ENCODE peak calls at places on chromosomes 16 and 17, in four cellular contexts. I is CD8-positive, alpha-beta memory T cell; C is heart right ventricle; R is stomach. W is an unnamed sample.

GRCh38 chr17:48074322-48075054 is 26.3 kb downstream of the NFE2L1 start:
- DNase-seq in R (peak; percentile 83), I (peak; percentile 65), C (peak; percentile 84), W (peak; percentile 80)

GRCh38 chr17:79887451-79887991 is 48.3 kb upstream of the CBX4 start:
- DNase-seq in R (no peak), I (no peak), C (no peak), W (no peak)

GRCh38 chr16:29839822-29840221 is 19.6 kb downstream of the MVP start:
- DNase-seq in R (no peak), I (no peak), C (no peak), W (peak; percentile 17)

GRCh38 chr17:386145-386876 is 33.7 kb upstream of the RPH3AL start:
- DNase-seq in R (peak; percentile 87), I (peak; percentile 48), C (peak; percentile 77), W (peak; percentile 48)

GRCh38 chr16:84220851-84221250 is 19.0 kb downstream of the KCNG4 start:
- DNase-seq in I (no peak), R (no peak), C (no peak), W (no peak)

GRCh38 chr17:1709971-1710806 is at the start of gene TLCD2:
- DNase-seq in R (peak; percentile 80), I (no peak), C (peak; percentile 74), W (no peak)

GRCh38 chr17:31745964-31746650 is 112.9 kb downstream of the COPRS start:
- DNase-seq in R (no peak), I (no peak), C (no peak), W (no peak)

GRCh38 chr17:61159415-61159814 is 240.2 kb upstream of the TBX2 start:
- DNase-seq in I (no peak), C (no peak), R (no peak), W (no peak)

GRCh38 chr17:45038771-45039634 is 12.4 kb downstream of the DCAKD start:
- DNase-seq in R (no peak), I (no peak), C (no peak), W (no peak)

GRCh38 chr16:86222541-86222940 is 287.8 kb upstream of the FOXF1 start:
- DNase-seq in R (peak; percentile 25), C (no peak), I (no peak), W (no peak)

GRCh38 chr16:89277641-89278341 is 60.3 kb downstream of the ZNF778 start:
- DNase-seq in I (no peak), R (no peak), C (no peak), W (no peak)

GRCh38 chr17:28982191-28982793 is 23.5 kb downstream of the SEZ6 start:
- DNase-seq in R (no peak), C (peak; percentile 43), I (peak; percentile 53), W (no peak)

GRCh38 chr17:32596666-32597065 is 109.9 kb downstream of the CDK5R1 start:
- DNase-seq in C (no peak), R (no peak), I (no peak), W (no peak)

GRCh38 chr17:66506641-66507040 is 204.2 kb downstream of the PRKCA start:
- DNase-seq in R (no peak), C (no peak), I (no peak), W (no peak)

GRCh38 chr17:12027658-12028057 is 7.0 kb downstream of the MAP2K4 start:
- DNase-seq in C (no peak), R (no peak), I (no peak), W (no peak)

GRCh38 chr17:34110315-34110714 is 144.8 kb upstream of the CCL2 start:
- DNase-seq in I (no peak), R (no peak), C (no peak), W (no peak)

GRCh38 chr17:4045477-4045876 is 81.2 kb upstream of the ATP2A3 start:
- DNase-seq in R (no peak), C (no peak), I (no peak), W (no peak)

GRCh38 chr16:29974291-29975133 is 844 bp downstream of the TAOK2 start:
- DNase-seq in R (no peak), I (no peak), C (peak; percentile 71), W (no peak)

GRCh38 chr16:67943619-67944503 is at the start of gene LCAT:
- DNase-seq in C (peak; percentile 62), I (no peak), R (peak; percentile 72), W (peak; percentile 49)

GRCh38 chr17:63477471-63478440 is 895 bp downstream of the ACE start:
- DNase-seq in C (no peak), I (no peak), R (no peak), W (no peak)

GRCh38 chr17:7830616-7831015 is 3.4 kb upstream of the KDM6B start:
- DNase-seq in C (no peak), I (no peak), R (no peak), W (no peak)

GRCh38 chr16:78551487-78552085 is 452.1 kb downstream of the WWOX start:
- DNase-seq in R (no peak), I (no peak), C (no peak), W (no peak)

GRCh38 chr16:9476744-9477143 is 385.3 kb downstream of the HAPSTR1 start:
- DNase-seq in C (no peak), I (no peak), R (no peak), W (no peak)

GRCh38 chr17:73801455-73802100 is 157.3 kb upstream of the SDK2 start:
- DNase-seq in R (no peak), I (no peak), C (no peak), W (no peak)

GRCh38 chr16:79554912-79555311 is 45.6 kb downstream of the MAF start:
- DNase-seq in C (no peak), R (no peak), I (no peak), W (no peak)

GRCh38 chr16:84308120-84308519 is 13.4 kb downstream of the WFDC1 start:
- DNase-seq in I (no peak), C (peak; percentile 34), R (peak; percentile 32), W (peak; percentile 16)

GRCh38 chr16:84648595-84649510 is 542 bp downstream of the KLHL36 start:
- DNase-seq in R (peak; percentile 68), I (peak; percentile 24), C (peak; percentile 52), W (no peak)

GRCh38 chr16:55324491-55325447 is 766 bp downstream of the IRX6 start:
- DNase-seq in I (no peak), R (no peak), C (peak; percentile 56), W (no peak)

GRCh38 chr17:70137451-70138230 is 31.7 kb upstream of the KCNJ2 start:
- DNase-seq in C (peak; percentile 57), I (no peak), R (no peak), W (peak; percentile 12)

GRCh38 chr17:32445075-32445427 is 741 bp downstream of the PSMD11 start:
- DNase-seq in C (peak; percentile 11), R (peak; percentile 28), I (peak; percentile 15), W (peak; percentile 53)

GRCh38 chr17:77435272-77436057 is 294.7 kb downstream of the SEC14L1 start:
- DNase-seq in R (no peak), C (no peak), I (no peak), W (no peak)

GRCh38 chr17:45976755-45977505 is 22.1 kb upstream of the STH start:
- DNase-seq in R (no peak), C (no peak), I (no peak), W (no peak)

GRCh38 chr17:9199474-9200196 is 178.3 kb downstream of the NTN1 start:
- DNase-seq in I (no peak), R (no peak), C (peak; percentile 47), W (no peak)

GRCh38 chr16:86033016-86033474 is 134.1 kb downstream of the IRF8 start:
- DNase-seq in R (no peak), I (no peak), C (no peak), W (peak; percentile 50)

GRCh38 chr16:83200005-83200779 is 573.4 kb downstream of the CDH13 start:
- DNase-seq in C (peak; percentile 5), I (no peak), R (no peak), W (peak; percentile 2)

GRCh38 chr17:79342376-79342775 is 267.8 kb downstream of the ENGASE start:
- DNase-seq in C (no peak), I (no peak), R (no peak), W (no peak)

GRCh38 chr17:7438050-7438614 is 1.2 kb upstream of the FGF11 start:
- DNase-seq in I (no peak), C (peak; percentile 74), R (peak; percentile 53), W (peak; percentile 41)

GRCh38 chr16:85661131-85662035 is 27.4 kb downstream of the GINS2 start:
- DNase-seq in C (no peak), R (no peak), I (no peak), W (no peak)

GRCh38 chr16:84446086-84446485 is 58.4 kb downstream of the MEAK7 start:
- DNase-seq in I (no peak), C (no peak), R (no peak), W (no peak)

GRCh38 chr16:64455275-64455674 is 666.6 kb downstream of the CDH11 start:
- DNase-seq in C (no peak), I (no peak), R (no peak), W (no peak)

DNA sequence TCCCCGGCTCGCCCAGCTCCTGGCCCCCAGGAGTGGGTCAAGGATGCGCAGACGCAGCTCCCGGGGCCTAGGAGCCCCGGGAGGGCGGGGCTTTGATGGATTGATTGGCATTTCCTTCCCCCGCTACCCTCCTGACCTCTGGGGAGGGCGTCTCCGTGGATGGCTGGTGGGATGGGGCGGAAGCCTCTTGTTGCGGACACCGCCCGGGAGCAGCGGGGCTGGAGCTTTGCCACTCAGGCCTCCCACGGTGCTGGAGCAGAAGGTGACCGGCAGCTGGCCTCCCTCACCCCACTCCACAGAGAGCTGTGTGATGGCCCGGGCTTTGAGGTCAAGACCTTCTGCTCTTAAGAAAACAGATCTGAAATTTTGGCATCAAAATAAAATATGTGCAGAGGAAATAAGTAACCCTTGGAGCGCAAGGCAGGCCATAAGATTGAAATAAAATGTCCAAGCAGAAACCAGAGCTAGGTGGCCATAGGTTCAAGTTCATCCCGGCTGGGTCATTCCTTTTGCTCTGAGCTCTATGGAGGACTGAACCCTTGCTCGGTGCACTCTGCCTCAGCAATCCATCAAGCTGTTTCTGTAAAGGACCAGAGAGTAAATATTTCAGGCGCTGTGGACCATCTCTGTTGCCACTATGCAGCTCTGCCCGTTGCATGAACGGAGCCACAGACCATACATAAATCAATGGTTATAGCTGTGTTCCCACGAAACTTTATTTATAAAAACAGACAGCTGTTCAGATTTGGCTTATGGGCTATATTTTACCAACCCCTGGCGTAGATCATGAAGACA is 262.4 kb downstream of the SOX9 start:
- DNase-seq in R (no peak), I (no peak), C (peak; percentile 23), W (no peak)
- H3K27ac ChIP-seq in R (no peak overlapping the region), I (no peak overlapping the region), C (no peak overlapping the region), W (no peak overlapping the region)

GRCh38 chr17:49577651-49577935 is 1.9 kb downstream of the NXPH3 start:
- DNase-seq in C (no peak), R (no peak), I (no peak), W (no peak)
- H3K27ac ChIP-seq in C (no peak overlapping the region), R (no peak overlapping the region), I (no peak overlapping the region), W (no peak overlapping the region)

GRCh38 chr16:22423716-22424115 is 49.3 kb upstream of the CDR2 start:
- DNase-seq in R (no peak), C (no peak), I (no peak), W (no peak)
- H3K27ac ChIP-seq in R (no peak overlapping the region), C (no peak overlapping the region), I (no peak overlapping the region), W (no peak overlapping the region)

GRCh38 chr16:1333149-1333812 is at the start of gene BAIAP3:
- DNase-seq in R (peak; percentile 59), I (peak; percentile 54), C (no peak), W (no peak)
- H3K27ac ChIP-seq in R (no peak within 1 kb of the TSS), I (no peak within 1 kb of the TSS), C (no peak within 1 kb of the TSS), W (no peak within 1 kb of the TSS)

GRCh38 chr16:982152-983043 is 828 bp downstream of the SOX8 start:
- DNase-seq in R (no peak), I (no peak), C (no peak), W (no peak)
- H3K27ac ChIP-seq in R (no peak overlapping the region), I (no peak overlapping the region), C (no peak overlapping the region), W (peak overlapping the region; percentile 85)

GRCh38 chr16:70778901-70779309 is 22.1 kb downstream of the VAC14 start:
- DNase-seq in C (peak; percentile 63), R (no peak), I (no peak), W (no peak)
- H3K27ac ChIP-seq in C (no peak overlapping the region), R (no peak overlapping the region), I (no peak overlapping the region), W (no peak overlapping the region)

W was measured in caudate nucleus.